ENCODE peak calls at places on chromosomes 7 and 10, in six cellular contexts. O is astrocyte of the spinal cord, U is coronary artery, C is neural progenitor cell, L is mammary epithelial cell, W is tibial nerve. T is an unnamed sample.

GRCh38 chr10:137031-137430 is 1.8 kb downstream of the ZMYND11 start:
- DNase-seq in L (peak), W (no peak), U (no peak), C (peak), O (peak), T (peak)

GRCh38 chr7:44981035-44981706 is 2.4 kb upstream of the MYO1G start:
- DNase-seq in C (no peak), L (no peak), O (no peak), U (no peak), W (no peak), T (no peak)

GRCh38 chr7:75962607-75963382 is 31.6 kb downstream of the TMEM120A start:
- DNase-seq in W (no peak), U (peak), C (peak), L (no peak), O (peak), T (no peak)

GRCh38 chr7:30164567-30164966 is 29.8 kb downstream of the MTURN start:
- DNase-seq in O (peak), L (peak), U (no peak), W (no peak), C (peak), T (peak)

GRCh38 chr10:93777092-93777491 is 19.4 kb downstream of the LGI1 start:
- DNase-seq in C (no peak), W (no peak), O (no peak), L (no peak), U (no peak), T (peak)

GRCh38 chr7:67438174-67438837 is 441.7 kb downstream of the TYW1 start:
- DNase-seq in O (no peak), C (no peak), W (no peak), U (no peak), L (no peak), T (peak)

GRCh38 chr10:119616879-119617580 is 20.3 kb upstream of the TIAL1 start:
- DNase-seq in U (no peak), L (no peak), O (no peak), W (peak), C (no peak), T (peak)

GRCh38 chr7:148277042-148277660 is 313.4 kb upstream of the C7orf33 start:
- DNase-seq in O (no peak), L (no peak), C (no peak), W (no peak), U (no peak), T (no peak)

GRCh38 chr7:22731781-22732180 is 4.8 kb downstream of the IL6 start:
- DNase-seq in C (no peak), O (no peak), U (no peak), W (no peak), L (no peak), T (no peak)

GRCh38 chr7:45638916-45639315 is 64.7 kb downstream of the ADCY1 start:
- DNase-seq in W (no peak), C (no peak), L (no peak), O (no peak), U (no peak), T (no peak)

GRCh38 chr10:29131952-29132820 is 156.7 kb upstream of the LYZL1 start:
- DNase-seq in W (no peak), L (no peak), C (no peak), O (peak), U (no peak), T (no peak)

GRCh38 chr7:12139421-12139820 is 71.7 kb upstream of the TMEM106B start:
- DNase-seq in O (peak), W (no peak), U (no peak), L (peak), C (no peak), T (no peak)

GRCh38 chr10:88582806-88583583 is at the start of gene RNLS:
- DNase-seq in L (peak), O (peak), U (peak), W (peak), C (peak), T (peak)
- H3K4me3 ChIP-seq in L (peak), O (peak), U (peak), W (peak), C (peak), T (peak)

DNA sequence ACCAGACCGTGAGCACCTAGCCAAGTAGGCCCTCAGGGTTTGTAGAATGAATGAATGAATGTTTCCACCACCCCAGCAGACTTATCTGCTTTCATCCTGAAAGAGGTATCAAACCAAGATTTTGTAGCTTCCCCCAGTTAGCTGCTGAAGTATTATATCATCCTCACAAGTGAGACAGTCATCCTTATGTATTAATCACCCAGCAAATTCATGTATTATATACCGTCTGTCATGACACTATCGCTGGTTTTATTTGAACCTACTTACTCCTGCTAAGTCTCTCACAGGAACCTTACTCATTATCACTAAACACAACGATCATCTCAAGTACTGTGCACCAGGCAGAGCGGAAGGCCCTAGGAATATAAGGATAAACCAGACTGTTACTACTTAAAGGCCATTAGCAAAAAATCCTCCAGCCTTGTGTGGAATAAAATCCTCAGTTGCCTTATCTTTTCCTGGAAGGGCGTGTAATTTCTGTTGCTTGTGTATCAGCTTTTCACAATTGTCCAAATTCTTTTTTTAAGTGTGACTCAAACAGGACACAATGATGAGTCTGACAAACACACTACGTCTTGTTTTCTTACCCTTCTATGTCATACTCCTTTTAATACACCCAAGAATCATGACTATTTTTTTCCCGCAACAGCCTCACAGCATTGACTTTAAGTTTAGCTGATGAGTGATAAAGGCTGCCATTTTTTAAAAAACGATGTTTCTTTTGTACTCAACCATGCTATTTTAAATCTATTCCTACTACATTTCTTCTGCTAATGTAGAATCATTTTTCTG is 176.1 kb upstream of the KLF14 start:
- DNase-seq in W (no peak), C (no peak), U (peak), L (no peak), O (no peak), T (no peak)
- H3K4me3 ChIP-seq in W (peak), C (no peak), U (peak), L (peak), O (peak), T (no peak)

GRCh38 chr7:24917510-24918239 is 62.3 kb downstream of the OSBPL3 start:
- DNase-seq in W (no peak), L (peak), O (peak), U (no peak), C (no peak), T (no peak)
- H3K4me3 ChIP-seq in W (no peak), L (no peak), O (no peak), U (no peak), C (no peak), T (no peak)

GRCh38 chr10:55374060-55374459 is 573.0 kb upstream of the PCDH15 start:
- DNase-seq in L (no peak), U (no peak), W (no peak), C (no peak), O (no peak), T (no peak)

GRCh38 chr10:55367555-55367954 is 566.5 kb upstream of the PCDH15 start:
- DNase-seq in W (no peak), O (no peak), U (no peak), C (no peak), L (no peak), T (no peak)

GRCh38 chr10:55368467-55368866 is 567.4 kb upstream of the PCDH15 start:
- DNase-seq in O (no peak), L (no peak), U (no peak), W (no peak), C (no peak), T (no peak)

GRCh38 chr10:55374917-55375316 is 573.9 kb upstream of the PCDH15 start:
- DNase-seq in O (peak), C (no peak), U (no peak), W (no peak), L (no peak), T (no peak)

GRCh38 chr10:55370021-55370420 is 569.0 kb upstream of the PCDH15 start:
- DNase-seq in L (no peak), W (no peak), C (peak), U (no peak), O (peak), T (no peak)
- H3K4me3 ChIP-seq in L (no peak), W (no peak), C (no peak), U (no peak), O (no peak), T (no peak)

DNA sequence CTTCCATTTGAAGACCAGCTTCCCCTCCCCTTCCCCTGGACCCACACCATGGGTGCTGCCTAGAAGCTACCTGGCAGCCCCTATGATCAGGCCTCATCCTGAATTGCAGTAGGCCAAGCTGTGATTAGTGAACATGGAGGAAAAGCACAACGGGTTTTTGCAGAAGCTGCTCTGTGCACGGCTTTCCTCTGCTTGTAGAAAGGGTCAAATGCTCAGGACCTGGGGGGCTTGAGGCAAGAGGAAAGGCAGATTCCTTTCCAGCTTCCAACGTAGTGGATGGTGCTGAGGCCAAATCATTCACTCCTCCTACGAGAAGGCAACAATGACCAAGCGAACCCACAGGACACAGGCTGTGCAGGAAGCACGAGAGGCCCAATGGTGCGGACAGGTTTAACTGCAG is 410.3 kb upstream of the SHH start:
- DNase-seq in O (no peak), C (no peak), W (no peak), L (no peak), U (peak), T (no peak)
- H3K4me3 ChIP-seq in O (no peak), C (no peak), W (no peak), L (no peak), U (no peak), T (no peak)

GRCh38 chr10:130380056-130380455 is 243.9 kb downstream of the GLRX3 start:
- DNase-seq in U (no peak), O (no peak), C (no peak), W (no peak), L (no peak), T (no peak)

GRCh38 chr10:130377986-130378545 is 241.9 kb downstream of the GLRX3 start:
- DNase-seq in C (no peak), U (no peak), L (no peak), W (no peak), O (no peak), T (no peak)

GRCh38 chr10:130378556-130379400 is 242.6 kb downstream of the GLRX3 start:
- DNase-seq in C (no peak), W (no peak), U (no peak), L (no peak), O (no peak), T (peak)

GRCh38 chr10:130382031-130382430 is 245.8 kb downstream of the GLRX3 start:
- DNase-seq in W (no peak), L (no peak), U (no peak), O (no peak), C (no peak), T (no peak)
- H3K4me3 ChIP-seq in W (no peak), L (no peak), U (no peak), O (no peak), C (no peak), T (no peak)

GRCh38 chr7:138565451-138566114 is 105.5 kb downstream of the TRIM24 start:
- DNase-seq in O (peak), L (peak), C (peak), U (no peak), W (no peak), T (peak)
- H3K4me3 ChIP-seq in O (no peak), L (no peak), C (no peak), U (no peak), W (no peak), T (no peak)

GRCh38 chr10:102064868-102065560 is at the start of gene HPS6:
- DNase-seq in L (peak), C (peak), U (peak), W (peak), O (peak), T (peak)
- H3K4me3 ChIP-seq in L (peak), C (peak), U (peak), W (peak), O (peak), T (peak)

GRCh38 chr7:138992052-138992531 is 10.9 kb upstream of the KIAA1549 start:
- DNase-seq in L (no peak), U (no peak), C (no peak), W (no peak), O (peak), T (no peak)

GRCh38 chr7:138982204-138982623 is 1.0 kb upstream of the KIAA1549 start:
- DNase-seq in O (no peak), U (no peak), L (no peak), C (no peak), W (no peak), T (no peak)

GRCh38 chr7:138987686-138988085 is 6.5 kb upstream of the KIAA1549 start:
- DNase-seq in O (no peak), L (no peak), C (no peak), U (no peak), W (no peak), T (no peak)
- H3K4me3 ChIP-seq in O (no peak), L (no peak), C (no peak), U (no peak), W (no peak), T (no peak)

DNA sequence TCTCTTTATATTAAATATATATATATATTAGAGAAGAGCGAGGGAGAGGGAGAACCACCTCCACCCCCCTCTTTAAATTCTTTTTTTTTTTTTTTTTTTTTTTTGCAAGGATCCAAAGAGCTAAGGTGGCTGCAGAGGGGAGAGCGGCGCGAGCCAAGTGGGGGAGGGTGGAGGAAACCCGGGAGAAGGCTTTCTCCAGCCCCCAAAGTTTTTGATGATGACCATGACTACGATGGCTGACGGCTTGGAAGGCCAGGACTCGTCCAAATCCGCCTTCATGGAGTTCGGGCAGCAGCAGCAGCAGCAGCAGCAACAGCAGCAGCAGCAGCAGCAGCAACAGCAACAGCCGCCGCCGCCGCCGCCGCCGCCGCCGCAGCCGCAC is 402 bp downstream of the DLX6 start:
- DNase-seq in W (no peak), C (no peak), U (no peak), L (no peak), O (peak), T (no peak)
- H3K4me3 ChIP-seq in W (peak), C (peak), U (peak), L (peak), O (peak), T (no peak)